ENCODE peak calls at places on chromosomes 5 and 9, in eight cellular contexts. B, E, M, U, H, L, F and K are unnamed samples.

GRCh38 chr5:124923131-124923530 is 176.7 kb upstream of the ZNF608 start:
- DNase-seq in F (no peak), M (no peak), B (no peak), E (no peak), L (no peak), U (peak; percentile 44), H (peak; percentile 10), K (no peak)

GRCh38 chr5:111699976-111700375 is 57.0 kb downstream of the NREP start:
- DNase-seq in H (no peak), B (no peak), E (peak; percentile 61), U (no peak), F (no peak), M (no peak), L (peak; percentile 35), K (no peak)

GRCh38 chr5:73189816-73190451 is 16.9 kb downstream of the TMEM174 start:
- DNase-seq in B (no peak), H (no peak), E (peak; percentile 16), U (no peak), L (no peak), M (peak; percentile 38), F (no peak), K (no peak)

GRCh38 chr9:113579270-113580040 is 115.9 kb downstream of the RGS3 start:
- DNase-seq in M (no peak), F (no peak), E (no peak), L (no peak), B (peak; percentile 56), U (no peak), H (no peak), K (no peak)

GRCh38 chr5:59897075-59897474 is 3.5 kb upstream of the PDE4D start:
- DNase-seq in F (no peak), L (no peak), H (no peak), E (no peak), M (no peak), U (no peak), B (no peak), K (no peak)

GRCh38 chr5:57891443-57891842 is 408.8 kb upstream of the ACTBL2 start:
- DNase-seq in F (no peak), H (no peak), M (no peak), U (no peak), L (no peak), B (no peak), E (no peak), K (no peak)

GRCh38 chr9:130962418-130963316 is 23.6 kb upstream of the FIBCD1 start:
- DNase-seq in E (no peak), U (peak; percentile 37), H (no peak), M (peak; percentile 81), L (no peak), B (peak; percentile 49), F (no peak), K (peak; percentile 52)

GRCh38 chr5:134427540-134428041 is 15.9 kb upstream of the CDKN2AIPNL start:
- DNase-seq in L (no peak), E (no peak), H (no peak), F (no peak), U (peak; percentile 33), M (no peak), B (no peak), K (no peak)

GRCh38 chr5:60163762-60164161 is 270.2 kb upstream of the PDE4D start:
- DNase-seq in M (no peak), U (no peak), H (no peak), L (no peak), B (no peak), E (no peak), F (no peak), K (no peak)

GRCh38 chr5:59322058-59322457 is 571.5 kb downstream of the PDE4D start:
- DNase-seq in M (no peak), H (no peak), U (no peak), E (peak; percentile 53), L (no peak), F (no peak), B (no peak), K (no peak)

GRCh38 chr5:56339732-56340131 is 106.6 kb upstream of the ANKRD55 start:
- DNase-seq in U (no peak), L (no peak), M (no peak), B (no peak), H (no peak), E (no peak), F (no peak), K (no peak)
- H3K9me3 ChIP-seq in U (peaks cover 5% of the 10 kb centered on the region), L (no peaks in the 10 kb centered on the region), M (peaks cover 11% of the 10 kb centered on the region), B (no peaks in the 10 kb centered on the region), H (no peaks in the 10 kb centered on the region), E (no peaks in the 10 kb centered on the region), F (no peaks in the 10 kb centered on the region), K (no peaks in the 10 kb centered on the region)

GRCh38 chr5:178869577-178869976 is 9.8 kb downstream of the ZNF354B start:
- DNase-seq in B (no peak), E (no peak), H (no peak), M (no peak), L (no peak), U (no peak), F (no peak), K (no peak)
- H3K9me3 ChIP-seq in B (no peaks in the 10 kb centered on the region), E (no peaks in the 10 kb centered on the region), H (no peaks in the 10 kb centered on the region), M (peaks cover 24% of the 10 kb centered on the region), L (no peaks in the 10 kb centered on the region), U (peaks cover 11% of the 10 kb centered on the region), F (peaks cover 12% of the 10 kb centered on the region), K (peaks cover 26% of the 10 kb centered on the region)

GRCh38 chr5:179400020-179400419 is 54.8 kb upstream of the ADAMTS2 start:
- DNase-seq in M (no peak), H (no peak), B (no peak), U (no peak), L (no peak), F (no peak), E (no peak), K (no peak)
- H3K9me3 ChIP-seq in M (peaks cover 14% of the 10 kb centered on the region), H (no peaks in the 10 kb centered on the region), B (no peaks in the 10 kb centered on the region), U (peaks cover 11% of the 10 kb centered on the region), L (no peaks in the 10 kb centered on the region), F (peaks cover 10% of the 10 kb centered on the region), E (peaks cover 2% of the 10 kb centered on the region), K (peaks cover 18% of the 10 kb centered on the region)

GRCh38 chr5:2335156-2335555 is 416.3 kb downstream of the IRX2 start:
- DNase-seq in U (no peak), F (no peak), L (no peak), E (no peak), M (no peak), B (no peak), H (no peak), K (no peak)

GRCh38 chr5:2332521-2332920 is 419.0 kb downstream of the IRX2 start:
- DNase-seq in F (no peak), E (no peak), U (no peak), B (no peak), H (no peak), L (no peak), M (no peak), K (no peak)

GRCh38 chr5:2330731-2331130 is 420.7 kb downstream of the IRX2 start:
- DNase-seq in E (no peak), H (no peak), U (no peak), F (no peak), L (no peak), M (no peak), B (no peak), K (no peak)

GRCh38 chr5:2335727-2336515 is 415.6 kb downstream of the IRX2 start:
- DNase-seq in H (no peak), B (no peak), U (no peak), F (no peak), L (no peak), M (no peak), E (no peak), K (no peak)

GRCh38 chr5:2334686-2335085 is 416.8 kb downstream of the IRX2 start:
- DNase-seq in M (no peak), B (no peak), U (no peak), E (no peak), H (no peak), L (no peak), F (no peak), K (no peak)
- H3K9me3 ChIP-seq in M (peaks cover 77% of the 10 kb centered on the region), B (no peaks in the 10 kb centered on the region), U (peaks cover 36% of the 10 kb centered on the region), E (no peaks in the 10 kb centered on the region), H (no peaks in the 10 kb centered on the region), L (no peaks in the 10 kb centered on the region), F (no peaks in the 10 kb centered on the region), K (no peaks in the 10 kb centered on the region)

GRCh38 chr9:88267283-88267682 is 121.0 kb upstream of the SPIN1 start:
- DNase-seq in U (no peak), H (no peak), E (no peak), B (no peak), M (no peak), L (no peak), F (no peak), K (no peak)

GRCh38 chr9:88270398-88270797 is 117.8 kb upstream of the SPIN1 start:
- DNase-seq in U (peak; percentile 29), B (no peak), F (no peak), E (no peak), H (no peak), M (no peak), L (no peak), K (no peak)

GRCh38 chr9:88268886-88269285 is 119.4 kb upstream of the SPIN1 start:
- DNase-seq in H (no peak), B (no peak), F (no peak), L (no peak), U (no peak), M (no peak), E (no peak), K (no peak)

DNA sequence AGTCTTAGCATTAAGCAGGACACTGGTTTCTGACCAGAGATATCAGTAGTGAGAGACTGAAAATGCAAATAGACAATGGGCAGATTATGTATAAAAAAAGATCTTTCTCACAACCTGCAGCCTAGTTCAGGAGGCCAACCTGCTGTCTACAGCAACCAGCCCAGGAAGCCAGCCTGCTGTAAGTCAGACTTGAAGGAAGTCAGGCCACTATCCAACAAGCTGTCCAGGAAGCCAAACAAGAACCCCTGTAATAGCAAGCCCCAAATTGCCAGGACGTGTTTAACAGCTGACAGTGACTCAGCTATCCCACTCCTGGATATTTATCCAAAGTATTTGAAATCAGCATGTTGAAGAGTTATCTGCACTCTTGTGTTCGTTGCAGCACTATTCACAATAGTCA is 121.8 kb upstream of the SPIN1 start:
- DNase-seq in L (no peak), F (no peak), M (peak; percentile 6), B (no peak), E (no peak), H (no peak), U (no peak), K (no peak)
- H3K9me3 ChIP-seq in L (no peaks in the 10 kb centered on the region), F (no peaks in the 10 kb centered on the region), M (no peaks in the 10 kb centered on the region), B (no peaks in the 10 kb centered on the region), E (no peaks in the 10 kb centered on the region), H (no peaks in the 10 kb centered on the region), U (no peaks in the 10 kb centered on the region), K (no peaks in the 10 kb centered on the region)

GRCh38 chr5:19002111-19002510 is 985.9 kb downstream of the CDH18 start:
- DNase-seq in B (no peak), H (no peak), E (no peak), U (no peak), F (no peak), M (no peak), L (no peak), K (no peak)

GRCh38 chr5:19001527-19001926 is 986.5 kb downstream of the CDH18 start:
- DNase-seq in B (no peak), H (no peak), E (no peak), M (no peak), U (no peak), F (no peak), L (no peak), K (no peak)

GRCh38 chr5:18999478-18999877 is 988.5 kb downstream of the CDH18 start:
- DNase-seq in F (no peak), B (no peak), L (no peak), H (no peak), U (no peak), E (no peak), M (no peak), K (no peak)

GRCh38 chr5:19001054-19001453 is 986.9 kb downstream of the CDH18 start:
- DNase-seq in M (no peak), U (no peak), B (no peak), E (no peak), F (no peak), L (no peak), H (no peak), K (no peak)
- H3K9me3 ChIP-seq in M (no peaks in the 10 kb centered on the region), U (no peaks in the 10 kb centered on the region), B (no peaks in the 10 kb centered on the region), E (no peaks in the 10 kb centered on the region), F (no peaks in the 10 kb centered on the region), L (no peaks in the 10 kb centered on the region), H (no peaks in the 10 kb centered on the region), K (no peaks in the 10 kb centered on the region)